ENCODE peak calls at places on chromosomes 2 and 18, in six cellular contexts. X is keratinocyte; L is psoas muscle; G is brain microvascular endothelial cell; H is sigmoid colon; D is CD8-positive, alpha-beta T cell. B is an unnamed sample.

GRCh38 chr18:47204908-47205522 is 28.9 kb upstream of the IER3IP1 start:
- DNase-seq in H (no peak), X (no peak), D (peak; percentile 30), G (peak; percentile 41), L (no peak), B (no peak)

GRCh38 chr2:41782306-41783158 is 265.3 kb upstream of the PKDCC start:
- DNase-seq in X (no peak), L (no peak), D (peak; percentile 13), H (no peak), G (peak; percentile 20), B (no peak)

GRCh38 chr2:29314816-29315571 is 199.8 kb downstream of the CLIP4 start:
- DNase-seq in H (no peak), D (peak; percentile 46), X (no peak), G (peak; percentile 40), L (no peak), B (no peak)

GRCh38 chr18:60010984-60011383 is 111.2 kb downstream of the PMAIP1 start:
- DNase-seq in D (no peak), X (no peak), L (no peak), G (no peak), H (no peak), B (peak; percentile 47)

GRCh38 chr2:9258953-9259399 is 52.4 kb downstream of the ASAP2 start:
- DNase-seq in H (peak; percentile 75), X (no peak), L (peak; percentile 61), D (no peak), G (no peak), B (no peak)

GRCh38 chr2:170554278-170554955 is 160.7 kb upstream of the SP5 start:
- DNase-seq in D (no peak), L (peak; percentile 18), G (peak; percentile 1), X (no peak), H (peak; percentile 71), B (peak; percentile 41)

GRCh38 chr18:42001801-42002200 is 46.8 kb downstream of the PIK3C3 start:
- DNase-seq in X (no peak), L (no peak), G (no peak), H (no peak), D (no peak), B (no peak)

GRCh38 chr18:76605341-76605929 is 110.4 kb upstream of the ZNF516 start:
- DNase-seq in L (no peak), X (no peak), H (no peak), G (no peak), D (no peak), B (no peak)

GRCh38 chr2:16005819-16006536 is 65.6 kb downstream of the MYCN start:
- DNase-seq in H (no peak), G (no peak), X (no peak), L (no peak), D (no peak), B (no peak)

GRCh38 chr2:162041465-162041864 is 32.5 kb downstream of the DPP4 start:
- DNase-seq in X (no peak), D (no peak), L (no peak), H (no peak), G (no peak), B (no peak)

GRCh38 chr2:210252699-210253606 is 27.7 kb upstream of the ACADL start:
- DNase-seq in X (no peak), G (no peak), D (no peak), H (no peak), L (no peak), B (no peak)

GRCh38 chr18:43481069-43481468 is 203.8 kb upstream of the SYT4 start:
- DNase-seq in H (no peak), G (no peak), X (no peak), L (no peak), D (no peak), B (no peak)

GRCh38 chr2:139550341-139550740 is 770.2 kb upstream of the NXPH2 start:
- DNase-seq in H (no peak), L (no peak), X (no peak), D (no peak), G (no peak), B (no peak)

GRCh38 chr2:164479460-164479859 is 141.8 kb downstream of the GRB14 start:
- DNase-seq in X (no peak), G (peak; percentile 30), H (no peak), D (no peak), L (no peak), B (no peak)

GRCh38 chr2:211468881-211469280 is 912.5 kb downstream of the CPS1 start:
- DNase-seq in X (no peak), H (no peak), D (no peak), G (no peak), L (no peak), B (no peak)

GRCh38 chr2:84873350-84873749 is 7.5 kb downstream of the TRABD2A start:
- DNase-seq in G (no peak), L (no peak), H (peak; percentile 25), X (no peak), D (no peak), B (no peak)

GRCh38 chr2:186486651-186487647 is 889 bp downstream of the ZC3H15 start:
- DNase-seq in X (no peak), L (no peak), G (no peak), D (no peak), H (no peak), B (no peak)

GRCh38 chr2:25972049-25972823 is 10.1 kb downstream of the KIF3C start:
- DNase-seq in D (no peak), H (no peak), X (no peak), L (no peak), G (peak; percentile 64), B (no peak)

GRCh38 chr18:46591821-46592391 is 65.1 kb downstream of the LOXHD1 start:
- DNase-seq in G (no peak), L (no peak), H (no peak), X (no peak), D (no peak), B (no peak)

GRCh38 chr2:108916397-108917077 is 72.5 kb downstream of the EDAR start:
- DNase-seq in D (no peak), G (no peak), X (no peak), L (no peak), H (peak; percentile 46), B (no peak)

GRCh38 chr2:205906419-205906818 is 179.6 kb downstream of the INO80D start:
- DNase-seq in H (no peak), G (no peak), X (no peak), D (no peak), L (no peak), B (no peak)

GRCh38 chr2:110134025-110134424 is 18.4 kb upstream of the MALL start:
- DNase-seq in D (no peak), X (no peak), L (no peak), G (no peak), H (no peak), B (no peak)

GRCh38 chr2:48414980-48415764 is 114.8 kb upstream of the STON1 start:
- DNase-seq in L (no peak), X (no peak), D (no peak), H (no peak), G (no peak), B (no peak)

GRCh38 chr2:197212344-197213262 is 98.0 kb downstream of the ANKRD44 start:
- DNase-seq in X (no peak), H (no peak), L (no peak), D (peak; percentile 46), G (no peak), B (no peak)

GRCh38 chr18:34493099-34493544 is 217.0 kb upstream of the DTNA start:
- DNase-seq in L (peak; percentile 75), H (peak; percentile 84), X (peak; percentile 1), D (no peak), G (peak; percentile 74), B (peak; percentile 94)

GRCh38 chr2:84938194-84938879 is 32.6 kb upstream of the KCMF1 start:
- DNase-seq in D (peak; percentile 11), G (no peak), L (no peak), H (no peak), X (no peak), B (no peak)

GRCh38 chr18:58148954-58149471 is 105.0 kb downstream of the NEDD4L start:
- DNase-seq in H (no peak), X (no peak), G (no peak), D (no peak), L (no peak), B (no peak)

GRCh38 chr18:48777026-48777736 is 173.6 kb downstream of the SMAD7 start:
- DNase-seq in D (peak; percentile 76), X (no peak), L (peak; percentile 63), H (peak; percentile 77), G (peak; percentile 36), B (peak; percentile 64)

GRCh38 chr2:28949617-28950305 is 31.3 kb upstream of the TOGARAM2 start:
- DNase-seq in G (no peak), L (no peak), D (no peak), X (no peak), H (no peak), B (no peak)

GRCh38 chr2:118774458-118775133 is 72.9 kb downstream of the EN1 start:
- DNase-seq in G (peak; percentile 36), L (peak; percentile 71), H (no peak), D (no peak), X (no peak), B (peak; percentile 65)

GRCh38 chr2:178947006-178947405 is 102.9 kb downstream of the CCDC141 start:
- DNase-seq in X (no peak), H (no peak), G (no peak), D (no peak), L (no peak), B (no peak)

GRCh38 chr2:106849253-106849652 is 36.7 kb downstream of the ST6GAL2 start:
- DNase-seq in G (no peak), X (no peak), L (no peak), D (no peak), H (no peak), B (no peak)
- H3K27ac ChIP-seq in G (no peak overlapping the region), X (no peak overlapping the region), L (no peak overlapping the region), D (no peak overlapping the region), H (no peak overlapping the region), B (no peak overlapping the region)

DNA sequence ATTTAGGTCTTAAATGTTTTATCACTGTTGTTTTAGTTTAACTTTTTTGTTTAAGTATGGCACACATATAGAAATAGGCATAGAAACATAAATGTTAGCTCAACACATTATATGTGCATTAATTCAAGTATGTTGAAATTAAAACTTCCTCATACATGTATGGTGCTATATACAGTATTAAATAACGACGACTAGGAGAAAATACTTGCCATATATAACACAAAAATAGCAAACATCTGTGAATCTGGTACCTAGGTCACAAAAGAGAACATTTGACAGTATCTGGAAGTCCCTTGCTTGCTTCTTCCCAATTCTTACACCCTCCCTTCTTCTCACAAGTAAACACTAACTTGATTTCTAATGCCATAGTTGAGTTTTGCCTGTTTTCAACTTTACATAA is 38.4 kb downstream of the ZNF638 start:
- DNase-seq in G (no peak), L (no peak), X (no peak), H (no peak), D (no peak), B (no peak)
- H3K36me3 ChIP-seq in G (peaks cover 29% of the 10 kb centered on the region), L (peaks cover 92% of the 10 kb centered on the region), X (peaks cover 10% of the 10 kb centered on the region), H (peaks cover 36% of the 10 kb centered on the region), D (peaks cover 16% of the 10 kb centered on the region), B (peaks cover 36% of the 10 kb centered on the region)

GRCh38 chr2:40300391-40300790 is 151.5 kb downstream of the SLC8A1 start:
- DNase-seq in X (no peak), H (no peak), D (no peak), G (no peak), L (no peak), B (no peak)
- H3K27ac ChIP-seq in X (no peak overlapping the region), H (no peak overlapping the region), D (no peak overlapping the region), G (no peak overlapping the region), L (no peak overlapping the region), B (no peak overlapping the region)

DNA sequence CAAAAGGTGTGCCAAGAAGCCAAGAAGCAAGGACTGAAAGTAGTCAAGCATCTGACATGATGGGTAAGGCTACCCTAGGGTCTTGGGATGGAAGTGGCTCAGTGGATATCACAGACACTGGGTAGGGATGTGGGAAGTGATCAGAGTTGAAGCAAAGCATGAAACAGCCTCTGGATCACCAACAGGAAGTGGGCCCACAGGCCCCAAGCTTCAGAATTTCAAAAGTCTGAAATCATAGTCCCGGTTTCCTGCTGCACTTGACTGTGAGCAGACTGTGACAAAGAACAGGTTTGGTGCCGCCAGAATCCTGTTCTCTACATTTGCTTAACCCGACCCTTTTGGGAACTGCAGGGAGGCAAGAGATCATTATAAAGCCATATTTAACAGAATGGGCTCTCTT is 57.4 kb downstream of the SP100 start:
- DNase-seq in H (no peak), D (peak; percentile 15), G (no peak), L (no peak), X (no peak), B (no peak)
- H3K36me3 ChIP-seq in H (no peaks in the 10 kb centered on the region), D (peaks cover 8% of the 10 kb centered on the region), G (peaks cover 30% of the 10 kb centered on the region), L (peaks cover 40% of the 10 kb centered on the region), X (peaks cover 7% of the 10 kb centered on the region), B (peaks cover 32% of the 10 kb centered on the region)

B was measured in pancreas.